ENCODE peak calls at places on chromosomes 3 and 15, in six cellular contexts. Z, A, X, L, M and P are unnamed samples.

GRCh38 chr15:33026614-33027013 is 167.9 kb downstream of the FMN1 start:
- DNase-seq in Z (no peak), A (peak), X (no peak), L (no peak), M (no peak), P (no peak)

GRCh38 chr3:14619605-14620004 is 32.0 kb upstream of the CCDC174 start:
- DNase-seq in Z (no peak), A (no peak), X (no peak), L (no peak), M (no peak), P (no peak)

GRCh38 chr15:91940466-91941381 is 87.2 kb downstream of the SLCO3A1 start:
- DNase-seq in Z (no peak), A (no peak), X (no peak), L (no peak), M (no peak), P (no peak)

GRCh38 chr3:67460841-67461240 is 193.6 kb downstream of the SUCLG2 start:
- DNase-seq in Z (no peak), A (no peak), X (no peak), L (no peak), M (peak), P (no peak)

GRCh38 chr3:158279584-158279983 is 169.7 kb downstream of the RSRC1 start:
- DNase-seq in Z (no peak), A (no peak), X (no peak), L (no peak), M (no peak), P (no peak)

GRCh38 chr15:53910236-53910849 is 67.9 kb upstream of the UNC13C start:
- DNase-seq in Z (no peak), A (no peak), X (peak), L (no peak), M (no peak), P (no peak)

GRCh38 chr3:138668107-138668506 is 59.5 kb downstream of the FAIM start:
- DNase-seq in Z (no peak), A (no peak), X (no peak), L (no peak), M (no peak), P (no peak)

GRCh38 chr3:72601049-72601448 is 247.2 kb downstream of the SHQ1 start:
- DNase-seq in Z (no peak), A (no peak), X (no peak), L (no peak), M (no peak), P (no peak)

GRCh38 chr15:48681274-48681840 is 35.8 kb upstream of the FBN1 start:
- DNase-seq in Z (peak), A (no peak), X (no peak), L (no peak), M (peak), P (no peak)

GRCh38 chr3:178260887-178261286 is 275.3 kb upstream of the KCNMB2 start:
- DNase-seq in Z (no peak), A (no peak), X (no peak), L (no peak), M (peak), P (no peak)

GRCh38 chr15:89999676-90000174 is 1.4 kb upstream of the ZNF710 start:
- DNase-seq in Z (peak), A (peak), X (no peak), L (no peak), M (peak), P (no peak)

GRCh38 chr3:16897254-16897926 is 12.6 kb downstream of the PLCL2 start:
- DNase-seq in Z (no peak), A (no peak), X (no peak), L (peak), M (no peak), P (peak)

GRCh38 chr3:106328224-106328623 is 459.4 kb upstream of the CBLB start:
- DNase-seq in Z (no peak), A (no peak), X (no peak), L (no peak), M (no peak), P (no peak)

GRCh38 chr3:123064506-123064905 is 2.3 kb upstream of the PDIA5 start:
- DNase-seq in Z (no peak), A (no peak), X (no peak), L (no peak), M (no peak), P (no peak)

GRCh38 chr3:196412704-196413103 is 19.5 kb downstream of the UBXN7 start:
- DNase-seq in Z (no peak), A (no peak), X (no peak), L (peak), M (no peak), P (peak)

GRCh38 chr3:134186391-134186790 is 64.3 kb downstream of the RYK start:
- DNase-seq in Z (no peak), A (no peak), X (no peak), L (no peak), M (peak), P (no peak)

GRCh38 chr3:4615734-4616133 is 122.6 kb downstream of the ITPR1 start:
- DNase-seq in Z (no peak), A (no peak), X (no peak), L (no peak), M (no peak), P (no peak)

GRCh38 chr3:142993958-142994442 is 7.4 kb upstream of the U2SURP start:
- DNase-seq in Z (peak), A (peak), X (peak), L (no peak), M (peak), P (peak)

GRCh38 chr15:26521142-26521541 is 251.7 kb downstream of the GABRB3 start:
- DNase-seq in Z (no peak), A (no peak), X (no peak), L (no peak), M (no peak), P (no peak)

GRCh38 chr3:138914870-138915502 is 32.0 kb downstream of the FOXL2 start:
- DNase-seq in Z (no peak), A (no peak), X (no peak), L (no peak), M (no peak), P (no peak)

GRCh38 chr3:100496711-100497261 is 4.4 kb downstream of the TMEM45A start:
- DNase-seq in Z (peak), A (no peak), X (no peak), L (peak), M (peak), P (peak)

GRCh38 chr15:67101981-67102929 is 36.9 kb downstream of the SMAD3 start:
- DNase-seq in Z (peak), A (no peak), X (no peak), L (peak), M (peak), P (peak)

GRCh38 chr3:114711321-114711891 is 417.6 kb downstream of the TIGIT start:
- DNase-seq in Z (no peak), A (no peak), X (no peak), L (no peak), M (no peak), P (no peak)

GRCh38 chr15:42858540-42858939 is 62.0 kb downstream of the TTBK2 start:
- DNase-seq in Z (no peak), A (no peak), X (no peak), L (no peak), M (no peak), P (no peak)

GRCh38 chr3:143831208-143831607 is 17.1 kb downstream of the SLC9A9 start:
- DNase-seq in Z (peak), A (no peak), X (no peak), L (no peak), M (peak), P (peak)

GRCh38 chr15:83960192-83960829 is 275.3 kb upstream of the GOLGA6L4 start:
- DNase-seq in Z (no peak), A (no peak), X (no peak), L (no peak), M (no peak), P (no peak)

GRCh38 chr15:34049096-34049495 is 10.1 kb upstream of the AVEN start:
- DNase-seq in Z (peak), A (no peak), X (no peak), L (no peak), M (peak), P (no peak)

GRCh38 chr3:141412087-141412935 is 44.0 kb downstream of the ZBTB38 start:
- DNase-seq in Z (peak), A (peak), X (peak), L (no peak), M (peak), P (peak)

GRCh38 chr15:22839046-22839705 is 710 bp downstream of the NIPA2 start:
- DNase-seq in Z (peak), A (no peak), X (no peak), L (peak), M (peak), P (peak)

GRCh38 chr15:67307156-67307555 is 52.6 kb downstream of the IQCH start:
- DNase-seq in Z (peak), A (no peak), X (no peak), L (no peak), M (peak), P (peak)

GRCh38 chr15:68783226-68784054 is 37.3 kb downstream of the ANP32A start:
- DNase-seq in Z (no peak), A (no peak), X (peak), L (no peak), M (no peak), P (peak)

GRCh38 chr3:38658886-38659285 is 9.4 kb upstream of the SCN5A start:
- DNase-seq in Z (no peak), A (no peak), X (no peak), L (no peak), M (no peak), P (no peak)

GRCh38 chr15:41660235-41661077 is at the start of gene MGA:
- DNase-seq in Z (peak), A (peak), X (peak), L (peak), M (peak), P (peak)

GRCh38 chr3:33687406-33688010 is 30.5 kb downstream of the CLASP2 start:
- DNase-seq in Z (peak), A (no peak), X (no peak), L (no peak), M (peak), P (no peak)

GRCh38 chr3:186461141-186461540 is 83.0 kb downstream of the CRYGS start:
- DNase-seq in Z (peak), A (no peak), X (no peak), L (no peak), M (peak), P (no peak)

GRCh38 chr3:45056608-45057301 is 30.7 kb downstream of the CLEC3B start:
- DNase-seq in Z (no peak), A (no peak), X (no peak), L (no peak), M (no peak), P (no peak)

GRCh38 chr15:65383456-65383855 is 5.7 kb upstream of the IGDCC3 start:
- DNase-seq in Z (no peak), A (no peak), X (no peak), L (no peak), M (no peak), P (no peak)

GRCh38 chr3:185225523-185225922 is 28.3 kb downstream of the EHHADH start:
- DNase-seq in Z (peak), A (no peak), X (no peak), L (no peak), M (peak), P (no peak)

GRCh38 chr15:57610130-57610529 is 18.4 kb downstream of the MYZAP start:
- DNase-seq in Z (peak), A (peak), X (peak), L (no peak), M (peak), P (no peak)

DNA sequence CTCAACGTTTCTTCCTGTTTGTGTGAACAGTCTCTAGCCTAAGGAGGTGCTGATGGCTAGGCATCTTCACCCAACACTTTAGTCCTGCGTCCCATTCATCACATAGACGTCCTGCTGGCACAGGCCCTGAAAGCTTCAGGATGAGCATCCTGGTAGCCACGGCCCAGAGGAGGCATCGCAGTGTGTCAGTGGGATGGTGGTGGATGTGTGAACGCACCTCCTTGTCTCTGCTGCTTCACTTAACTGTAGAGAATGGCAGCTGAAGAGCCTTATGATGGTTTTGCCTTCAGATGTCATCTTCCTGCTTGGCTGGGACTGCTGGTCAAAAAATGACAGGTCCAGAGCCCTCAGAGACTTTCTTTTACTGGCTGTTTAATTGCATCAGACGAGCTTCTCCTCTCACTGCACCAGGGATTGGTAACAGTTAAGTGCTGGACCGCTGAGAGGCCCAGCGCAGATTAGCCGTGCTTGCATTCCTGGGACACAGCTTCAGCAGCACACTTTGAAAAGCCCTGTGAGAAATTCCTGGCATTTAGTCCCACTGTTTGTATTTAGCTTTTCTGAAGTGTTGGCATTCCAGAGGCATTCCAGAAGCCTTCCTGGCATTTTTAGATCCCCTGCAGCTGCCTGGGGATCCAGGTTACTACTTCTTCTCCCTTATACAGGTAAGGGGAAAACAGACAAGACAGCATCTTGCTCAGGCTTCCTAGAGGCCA is 132.4 kb upstream of the PLXNA1 start:
- DNase-seq in Z (peak), A (peak), X (no peak), L (no peak), M (peak), P (no peak)
- H3K4me3 ChIP-seq in Z (no peak), A (no peak), X (no peak), L (no peak), M (no peak), P (no peak)

DNA sequence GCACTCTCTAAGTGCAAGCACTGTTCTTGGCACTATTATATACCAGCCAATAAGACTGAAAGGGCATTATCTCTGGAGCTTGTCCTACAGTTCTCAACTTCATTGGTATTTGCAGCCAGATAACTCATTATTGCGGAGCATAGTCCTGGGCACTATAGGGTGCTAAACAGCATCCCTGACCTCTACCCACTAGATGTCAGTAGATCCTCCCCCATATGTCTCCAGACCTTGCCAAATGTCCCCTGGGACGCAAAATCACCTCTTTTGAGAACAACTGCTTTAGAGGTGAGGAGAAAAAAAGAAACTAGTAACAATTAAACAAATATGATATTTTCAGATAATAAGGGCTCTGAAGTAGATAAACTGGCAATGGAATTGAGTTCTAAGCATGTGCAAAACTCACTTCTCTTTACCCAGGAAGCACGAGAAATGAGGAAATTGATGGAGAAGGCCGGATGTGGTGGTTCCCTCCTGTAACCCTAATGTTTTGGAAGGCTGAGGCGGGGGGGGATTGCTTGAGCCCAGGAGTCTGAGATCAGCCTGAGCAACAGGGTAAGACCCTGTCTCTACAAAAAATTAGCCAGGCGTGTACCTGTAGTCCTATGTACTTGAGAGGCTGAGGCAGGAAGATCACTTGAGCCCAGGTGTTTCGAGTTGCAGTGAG is 61.4 kb downstream of the FRMD4B start:
- DNase-seq in Z (no peak), A (no peak), X (no peak), L (no peak), M (no peak), P (peak)
- TF ChIP-seq CTCF in Z (peak), A (peak), X (no peak), L (peak), M (peak), P (peak)

DNA sequence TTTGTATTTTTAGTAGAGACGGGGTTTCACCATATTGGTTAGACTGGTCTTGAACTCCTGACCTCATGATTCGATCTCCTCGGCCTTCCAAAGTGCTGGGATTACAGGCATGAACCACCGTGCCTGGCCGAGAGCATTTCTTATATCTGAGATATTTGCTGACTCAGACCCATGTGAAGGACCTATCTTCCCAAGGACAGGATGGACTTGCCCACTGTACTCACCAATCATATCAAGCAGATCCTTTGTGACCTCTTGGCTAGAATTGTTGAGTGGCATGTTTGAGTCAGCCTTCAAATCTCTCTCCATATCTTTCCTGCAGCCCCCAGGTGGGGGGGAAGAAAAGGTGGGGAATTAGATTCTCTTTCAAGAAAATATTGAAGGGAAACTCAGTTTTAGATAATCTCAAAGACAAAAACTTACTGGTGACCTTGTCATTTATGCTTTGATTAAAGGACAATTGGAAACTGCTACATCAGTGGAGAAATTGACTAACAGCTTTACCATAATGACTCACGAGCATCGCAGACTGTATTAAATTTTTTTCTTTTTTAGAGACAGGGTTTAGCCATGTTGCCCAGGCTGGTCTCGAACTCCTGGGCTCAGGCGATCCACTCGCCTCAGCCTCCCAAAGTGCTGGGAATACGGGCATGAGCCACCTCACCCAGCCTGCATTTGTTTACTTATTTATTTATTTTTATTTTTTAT is 3.1 kb downstream of the C3orf62 start:
- DNase-seq in Z (no peak), A (no peak), X (no peak), L (no peak), M (no peak), P (no peak)
- H3K4me3 ChIP-seq in Z (no peak), A (no peak), X (no peak), L (no peak), M (no peak), P (no peak)

DNA sequence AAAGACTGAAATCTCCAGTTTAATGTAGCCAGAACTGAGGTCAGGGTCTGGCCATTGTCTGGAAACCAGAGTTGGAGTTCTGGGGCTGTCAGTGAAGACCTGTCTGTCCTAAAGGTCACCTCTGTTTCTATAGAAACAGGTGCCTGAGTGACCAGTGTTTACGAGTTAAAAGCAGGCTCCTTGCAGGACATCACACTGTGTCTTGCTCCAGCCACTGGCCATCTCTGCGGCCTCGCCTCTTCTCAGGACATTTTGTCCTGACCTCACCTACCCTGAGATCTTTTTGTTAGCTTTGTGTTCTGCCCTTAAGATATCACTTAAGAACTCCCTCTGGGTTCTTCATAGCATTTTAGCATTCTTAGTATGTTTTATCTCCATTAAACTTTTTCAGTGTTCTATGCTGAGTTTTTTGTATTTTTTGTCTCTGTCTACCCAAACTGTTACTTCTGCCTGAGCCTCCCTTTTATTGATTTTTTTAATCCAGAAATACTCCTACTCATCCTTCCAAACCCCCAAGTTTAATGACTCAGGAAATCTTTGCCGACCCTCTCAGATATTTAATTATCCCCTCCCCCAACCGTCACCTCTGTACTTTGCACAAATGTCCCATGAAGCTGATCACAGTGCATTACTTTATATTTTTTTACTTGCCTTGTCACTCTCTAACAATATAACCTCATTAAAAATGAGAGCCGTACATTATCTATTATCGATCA is 223.7 kb downstream of the THSD4 start:
- DNase-seq in Z (no peak), A (no peak), X (no peak), L (no peak), M (no peak), P (no peak)
- TF ChIP-seq CTCF in Z (no peak), A (no peak), X (no peak), L (no peak), M (no peak), P (no peak)

GRCh38 chr3:151156618-151157216 is 46.3 kb downstream of the GPR171 start:
- DNase-seq in Z (peak), A (no peak), X (no peak), L (peak), M (peak), P (peak)
- H3K4me3 ChIP-seq in Z (no peak), A (no peak), X (no peak), L (no peak), M (no peak), P (no peak)